ENCODE peak calls at places on chromosomes 6 and 20, in eight cellular contexts. Y is lower leg skin, V is heart left ventricle, I is GM13977, U is T follicular helper cell, A is mammary epithelial cell, W is endothelial cell, S is GM19239. Z is an unnamed sample.

GRCh38 chr20:63124782-63125580 is 91.0 kb downstream of the YTHDF1 start:
- DNase-seq in V (no peak), A (no peak), S (no peak), W (no peak), Y (peak), U (no peak), I (no peak), Z (no peak)

GRCh38 chr6:7088076-7088742 is 19.6 kb upstream of the RREB1 start:
- DNase-seq in Y (no peak), W (no peak), U (no peak), I (no peak), S (no peak), V (no peak), A (no peak), Z (no peak)

GRCh38 chr6:32843321-32843978 is 397 bp downstream of the PSMB8 start:
- DNase-seq in I (no peak), W (no peak), S (no peak), Y (no peak), V (peak), U (no peak), A (no peak), Z (no peak)

GRCh38 chr20:22562620-22563019 is 21.8 kb downstream of the FOXA2 start:
- DNase-seq in A (no peak), Y (no peak), S (no peak), V (no peak), I (no peak), W (no peak), U (no peak), Z (no peak)

GRCh38 chr6:97392735-97393134 is 109.7 kb upstream of the MMS22L start:
- DNase-seq in A (no peak), S (no peak), Y (no peak), W (no peak), U (no peak), V (no peak), I (no peak), Z (no peak)

GRCh38 chr20:62603021-62603906 is 39.0 kb upstream of the SLCO4A1 start:
- DNase-seq in Y (peak), I (peak), U (no peak), W (no peak), S (no peak), A (peak), V (peak), Z (peak)

GRCh38 chr6:135161996-135162395 is 19.1 kb upstream of the MYB start:
- DNase-seq in S (no peak), U (no peak), I (peak), W (no peak), A (no peak), Y (no peak), V (no peak), Z (no peak)

GRCh38 chr20:48186447-48186846 is 401.2 kb upstream of the SULF2 start:
- DNase-seq in Y (no peak), S (no peak), I (no peak), A (peak), W (no peak), U (no peak), V (no peak), Z (no peak)

GRCh38 chr6:21504790-21505189 is 88.8 kb upstream of the SOX4 start:
- DNase-seq in A (no peak), U (no peak), I (no peak), Y (no peak), S (no peak), V (no peak), W (no peak), Z (no peak)

GRCh38 chr6:82385961-82386360 is 22.3 kb downstream of the TPBG start:
- DNase-seq in U (no peak), W (no peak), S (no peak), I (no peak), Y (no peak), A (peak), V (no peak), Z (no peak)

GRCh38 chr20:24045621-24046020 is 57.0 kb upstream of the GGTLC1 start:
- DNase-seq in U (no peak), W (no peak), Y (no peak), S (no peak), V (no peak), I (no peak), A (no peak), Z (no peak)

GRCh38 chr6:25237579-25237978 is 41.6 kb upstream of the CARMIL1 start:
- DNase-seq in U (no peak), A (peak), S (no peak), V (no peak), W (no peak), Y (no peak), I (no peak), Z (no peak)

GRCh38 chr6:27863962-27864905 is 48.0 kb downstream of the OR2B2 start:
- DNase-seq in W (no peak), A (no peak), S (no peak), Y (no peak), U (no peak), I (no peak), V (no peak), Z (no peak)

GRCh38 chr6:168410554-168411011 is 30.4 kb upstream of the SMOC2 start:
- DNase-seq in Y (no peak), V (peak), U (no peak), S (no peak), A (no peak), W (no peak), I (no peak), Z (no peak)

Z was measured in stomach.